ENCODE peak calls at places on chromosome 19, in seven cellular contexts. W is HCT116, E is SK-N-SH, F is H1, R is GM12878, G is T47D, Q is HepG2. C is an unnamed sample.
A peak's percentile ranks its signal among the peaks of the same experiment; 100 is the strongest.

GRCh38 chr19:51572908-51573307 is 1.8 kb downstream of the ZNF175 start:
- DNase-seq in W (no peak), E (no peak), F (no peak), R (no peak), G (no peak), Q (no peak), C (no peak)

GRCh38 chr19:48390188-48391099 is 907 bp downstream of the KDELR1 start:
- DNase-seq in W (no peak), E (peak; percentile 84), F (peak; percentile 84), R (no peak), G (peak; percentile 51), Q (peak; percentile 44), C (peak; percentile 85)

GRCh38 chr19:33376931-33377557 is 3.5 kb downstream of the CEBPG start:
- DNase-seq in W (no peak), E (no peak), F (no peak), R (no peak), G (no peak), Q (no peak), C (no peak)

GRCh38 chr19:16824658-16825311 is 4.4 kb upstream of the SIN3B start:
- DNase-seq in W (no peak), E (no peak), F (no peak), R (no peak), G (no peak), Q (no peak), C (no peak)

GRCh38 chr19:1491849-1492170 is 829 bp downstream of the REEP6 start:
- DNase-seq in W (no peak), E (no peak), F (no peak), R (no peak), G (peak; percentile 59), Q (no peak), C (no peak)

GRCh38 chr19:58317481-58318072 is 9.2 kb upstream of the ZSCAN22 start:
- DNase-seq in W (no peak), E (no peak), F (no peak), R (no peak), G (peak; percentile 67), Q (no peak), C (peak; percentile 61)

GRCh38 chr19:38285567-38285966 is 18.5 kb upstream of the C19orf33 start:
- DNase-seq in W (no peak), E (no peak), F (no peak), R (no peak), G (no peak), Q (no peak), C (no peak)

GRCh38 chr19:51097166-51097736 is 11.0 kb downstream of the CTU1 start:
- DNase-seq in W (peak; percentile 31), E (peak; percentile 76), F (peak; percentile 89), R (no peak), G (peak; percentile 73), Q (peak; percentile 34), C (peak; percentile 76)

GRCh38 chr19:33905937-33906577 is 109.4 kb downstream of the KCTD15 start:
- DNase-seq in W (no peak), E (peak; percentile 85), F (peak; percentile 84), R (no peak), G (peak; percentile 93), Q (no peak), C (peak; percentile 32)

DNA sequence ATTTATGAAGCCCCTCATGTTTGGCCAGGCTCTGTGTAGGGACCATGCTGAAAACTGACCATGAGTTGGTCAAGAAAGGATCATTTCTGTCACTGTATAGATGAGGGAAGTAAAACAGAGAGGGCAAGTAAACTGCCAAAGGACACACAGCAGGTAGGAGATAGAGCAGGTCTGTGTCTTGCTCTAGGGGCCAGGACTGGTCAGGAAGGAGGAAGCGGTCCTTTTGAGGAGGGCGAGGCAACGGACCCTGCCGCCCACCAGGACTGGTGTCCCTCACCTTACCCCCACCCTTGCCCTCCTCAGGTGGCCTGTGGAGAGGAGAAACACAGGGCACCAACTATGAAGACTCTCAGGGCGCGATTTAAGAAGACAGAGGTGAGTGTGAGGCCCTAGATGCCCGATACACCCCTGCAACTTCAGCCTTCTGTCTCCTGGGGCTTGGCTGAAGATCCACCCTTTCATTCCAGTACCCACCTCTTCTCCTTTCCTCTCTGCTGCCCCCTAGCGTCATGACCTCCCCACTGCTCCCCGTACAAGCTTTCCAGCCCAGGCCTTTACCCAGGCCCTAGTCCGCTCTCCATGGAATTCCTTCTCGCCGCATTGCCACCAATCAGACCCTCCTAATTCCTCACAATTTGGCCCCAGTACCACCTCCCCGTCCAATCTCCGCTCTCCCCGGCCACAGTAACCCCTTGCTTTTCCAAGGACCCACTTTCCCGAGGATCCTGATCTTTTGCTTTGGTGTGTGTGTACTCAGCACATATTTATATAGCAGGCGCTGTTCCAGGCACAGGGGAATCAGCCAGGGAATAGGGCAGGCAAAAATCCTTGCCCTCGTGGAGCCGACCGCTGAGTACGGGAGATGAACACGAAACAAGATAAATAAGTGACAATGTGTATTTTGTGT is 3.9 kb downstream of the ANKRD24 start:
- DNase-seq in W (peak; percentile 61), E (peak; percentile 90), F (peak; percentile 99), R (no peak), G (peak; percentile 81), Q (peak; percentile 67), C (peak; percentile 87)
- TF ChIP-seq JUND in W (no peak), E (no peak), F (no peak), R (no peak), G (no peak), Q (no peak), C (peak; percentile 7)

GRCh38 chr19:13165091-13165997 is 15.1 kb downstream of the IER2 start:
- DNase-seq in W (no peak), E (no peak), F (no peak), R (no peak), G (no peak), Q (no peak), C (no peak)
- TF ChIP-seq JUND in W (no peak), E (no peak), F (no peak), R (no peak), G (no peak), Q (no peak), C (no peak)

DNA sequence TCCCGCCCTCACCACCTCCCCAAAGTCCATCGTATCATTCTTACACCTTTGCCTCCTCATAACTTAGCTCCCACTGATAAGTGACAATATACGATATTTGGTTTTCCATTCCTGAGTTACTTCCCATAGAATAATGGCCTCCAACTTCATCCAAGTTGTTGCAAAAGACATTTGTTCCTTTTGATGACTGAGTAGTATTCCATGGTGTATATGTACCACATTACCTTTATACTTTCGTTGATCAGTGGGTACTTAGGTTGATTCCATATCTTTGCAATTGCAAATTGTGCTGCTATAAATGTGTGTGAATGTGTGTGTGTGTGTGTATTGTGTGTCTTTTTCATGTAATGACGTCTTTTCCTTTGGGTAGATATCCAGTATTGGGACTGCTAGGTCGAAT is 109.6 kb downstream of the ZNF536 start:
- DNase-seq in W (no peak), E (no peak), F (no peak), R (no peak), G (no peak), Q (no peak), C (no peak)
- TF ChIP-seq JUND in W (no peak), E (no peak), F (no peak), R (no peak), G (no peak), Q (no peak), C (no peak)

GRCh38 chr19:54551293-54551692 is 22.3 kb upstream of the LILRA2 start:
- DNase-seq in W (no peak), E (no peak), F (no peak), R (peak; percentile 67), G (no peak), Q (no peak), C (no peak)
- TF ChIP-seq JUND in W (no peak), E (no peak), F (no peak), R (no peak), G (no peak), Q (no peak), C (no peak)

GRCh38 chr19:45251452-45252354 is 632 bp downstream of the MARK4 start:
- DNase-seq in W (no peak), E (peak; percentile 77), F (peak; percentile 71), R (no peak), G (no peak), Q (no peak), C (peak; percentile 66)

GRCh38 chr19:45250216-45250831 is 747 bp upstream of the MARK4 start:
- DNase-seq in W (no peak), E (peak; percentile 66), F (no peak), R (no peak), G (peak; percentile 18), Q (no peak), C (no peak)

GRCh38 chr19:45253396-45254027 is 2.4 kb downstream of the MARK4 start:
- DNase-seq in W (no peak), E (no peak), F (no peak), R (no peak), G (no peak), Q (no peak), C (no peak)

GRCh38 chr19:45249261-45250033 is 1.6 kb upstream of the MARK4 start:
- DNase-seq in W (no peak), E (no peak), F (no peak), R (no peak), G (no peak), Q (no peak), C (no peak)

DNA sequence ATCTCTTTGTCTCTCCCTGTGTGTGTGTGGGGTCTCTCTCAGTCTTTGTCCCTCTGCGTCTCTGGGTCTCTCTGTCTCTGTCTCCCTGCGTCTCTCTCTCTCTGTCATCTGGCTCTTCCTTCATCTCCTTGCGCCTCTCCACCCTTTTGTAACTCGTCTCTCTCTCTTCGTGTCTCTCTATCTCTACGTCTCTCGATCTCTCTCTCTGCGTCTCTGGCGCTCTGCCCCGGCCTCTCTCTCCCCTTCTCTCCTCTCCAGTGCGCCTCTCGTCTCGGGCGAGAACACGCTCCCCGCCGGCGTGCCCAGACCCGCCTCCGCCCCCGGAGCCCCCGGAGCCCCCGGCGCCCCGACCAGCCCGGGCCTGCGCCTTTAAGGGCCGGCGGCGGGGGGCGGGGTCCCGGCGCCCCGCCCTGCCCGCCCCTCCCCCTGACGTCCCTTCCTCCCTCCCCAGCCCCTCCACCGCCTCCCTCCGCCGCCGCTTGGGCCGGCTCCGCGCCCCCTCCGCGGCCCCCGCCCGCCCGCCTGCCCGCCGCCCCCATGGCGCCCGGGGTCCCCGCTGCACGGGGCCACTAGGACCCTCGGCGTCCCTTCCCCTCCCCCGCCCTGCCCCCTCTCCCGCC is at the start of gene MARK4:
- DNase-seq in W (peak; percentile 16), E (peak; percentile 99), F (peak; percentile 83), R (no peak), G (peak; percentile 50), Q (no peak), C (peak; percentile 96)
- TF ChIP-seq JUND in W (no peak), E (no peak), F (no peak), R (no peak), G (no peak), Q (no peak), C (no peak)

GRCh38 chr19:12270854-12271253 is 23.8 kb downstream of the ZNF44 start:
- DNase-seq in W (no peak), E (no peak), F (no peak), R (no peak), G (no peak), Q (no peak), C (no peak)

GRCh38 chr19:12260236-12260635 is 34.4 kb downstream of the ZNF44 start:
- DNase-seq in W (no peak), E (no peak), F (no peak), R (no peak), G (no peak), Q (no peak), C (no peak)

GRCh38 chr19:12260861-12261260 is 33.8 kb downstream of the ZNF44 start:
- DNase-seq in W (no peak), E (no peak), F (no peak), R (no peak), G (no peak), Q (no peak), C (no peak)

GRCh38 chr19:12261554-12261953 is 33.1 kb downstream of the ZNF44 start:
- DNase-seq in W (no peak), E (no peak), F (no peak), R (no peak), G (no peak), Q (no peak), C (no peak)

GRCh38 chr19:12265921-12266704 is 28.6 kb downstream of the ZNF44 start:
- DNase-seq in W (no peak), E (no peak), F (no peak), R (no peak), G (no peak), Q (no peak), C (no peak)
- TF ChIP-seq JUND in W (no peak), E (no peak), F (no peak), R (no peak), G (no peak), Q (no peak), C (no peak)